ENCODE peak calls at places on chromosome 1, in five cellular contexts. A, R, U, C and F are unnamed samples.

GRCh38 chr1:203202431-203203245 is 16.1 kb upstream of the CHI3L1 start:
- DNase-seq in A (no peak), R (peak; percentile 3), U (peak; percentile 37), C (no peak), F (peak; percentile 94)

GRCh38 chr1:236535656-236536293 is 12.0 kb downstream of the LGALS8 start:
- DNase-seq in A (no peak), R (no peak), U (no peak), C (peak; percentile 63), F (no peak)

GRCh38 chr1:30905403-30905802 is 3.2 kb downstream of the SDC3 start:
- DNase-seq in A (no peak), R (no peak), U (no peak), C (no peak), F (no peak)

GRCh38 chr1:195415584-195415983 is 1192.7 kb downstream of the KCNT2 start:
- DNase-seq in A (no peak), R (no peak), U (no peak), C (no peak), F (no peak)

GRCh38 chr1:212638419-212639151 is 30.0 kb downstream of the ATF3 start:
- DNase-seq in A (no peak), R (no peak), U (no peak), C (no peak), F (peak; percentile 74)

GRCh38 chr1:24186993-24187790 is at the start of gene IFNLR1:
- DNase-seq in A (no peak), R (no peak), U (peak; percentile 86), C (peak; percentile 93), F (no peak)

GRCh38 chr1:153231363-153231762 is 14.0 kb downstream of the PRR9 start:
- DNase-seq in A (no peak), R (no peak), U (peak; percentile 21), C (no peak), F (no peak)

GRCh38 chr1:172559811-172560210 is 26.9 kb downstream of the SUCO start:
- DNase-seq in A (no peak), R (no peak), U (no peak), C (no peak), F (no peak)

GRCh38 chr1:8047686-8048522 is 21.8 kb upstream of the ERRFI1 start:
- DNase-seq in A (no peak), R (peak; percentile 85), U (no peak), C (no peak), F (peak; percentile 91)

GRCh38 chr1:93552751-93553455 is 105.0 kb downstream of the FNBP1L start:
- DNase-seq in A (no peak), R (peak; percentile 64), U (no peak), C (no peak), F (peak; percentile 59)

GRCh38 chr1:59107516-59107915 is 189.4 kb upstream of the FGGY start:
- DNase-seq in A (no peak), R (no peak), U (no peak), C (no peak), F (no peak)

GRCh38 chr1:19463204-19463803 is 22.0 kb downstream of the CAPZB start:
- DNase-seq in A (no peak), R (no peak), U (peak; percentile 69), C (no peak), F (no peak)

GRCh38 chr1:30028939-30029338 is 694.4 kb downstream of the MATN1 start:
- DNase-seq in A (peak; percentile 18), R (no peak), U (no peak), C (no peak), F (no peak)

GRCh38 chr1:37085393-37085792 is 51.1 kb upstream of the GRIK3 start:
- DNase-seq in A (no peak), R (no peak), U (no peak), C (no peak), F (no peak)

GRCh38 chr1:235882816-235883215 is 16.1 kb upstream of the LYST start:
- DNase-seq in A (no peak), R (no peak), U (no peak), C (no peak), F (peak; percentile 38)

GRCh38 chr1:233343262-233343661 is 15.7 kb downstream of the MAP3K21 start:
- DNase-seq in A (no peak), R (no peak), U (peak; percentile 52), C (peak; percentile 64), F (no peak)

GRCh38 chr1:194196562-194196961 is 1010.1 kb upstream of the B3GALT2 start:
- DNase-seq in A (no peak), R (no peak), U (no peak), C (no peak), F (no peak)

GRCh38 chr1:229208481-229208880 is 62.4 kb upstream of the RAB4A start:
- DNase-seq in A (no peak), R (no peak), U (no peak), C (no peak), F (no peak)

GRCh38 chr1:69569281-69569970 is 1.7 kb downstream of the LRRC7 start:
- DNase-seq in A (no peak), R (no peak), U (no peak), C (no peak), F (no peak)

GRCh38 chr1:6803357-6803756 is 18.1 kb downstream of the CAMTA1 start:
- DNase-seq in A (no peak), R (no peak), U (no peak), C (no peak), F (no peak)

GRCh38 chr1:205632374-205633169 is 761 bp upstream of the ELK4 start:
- DNase-seq in A (no peak), R (no peak), U (no peak), C (no peak), F (no peak)

GRCh38 chr1:205630241-205630640 is 1.6 kb downstream of the ELK4 start:
- DNase-seq in A (no peak), R (peak; percentile 64), U (no peak), C (no peak), F (peak; percentile 37)

GRCh38 chr1:205630651-205631009 is 1.2 kb downstream of the ELK4 start:
- DNase-seq in A (no peak), R (no peak), U (no peak), C (no peak), F (no peak)

GRCh38 chr1:205631010-205631726 is 643 bp downstream of the ELK4 start:
- DNase-seq in A (peak; percentile 61), R (peak; percentile 87), U (peak; percentile 83), C (peak; percentile 82), F (peak; percentile 71)

DNA sequence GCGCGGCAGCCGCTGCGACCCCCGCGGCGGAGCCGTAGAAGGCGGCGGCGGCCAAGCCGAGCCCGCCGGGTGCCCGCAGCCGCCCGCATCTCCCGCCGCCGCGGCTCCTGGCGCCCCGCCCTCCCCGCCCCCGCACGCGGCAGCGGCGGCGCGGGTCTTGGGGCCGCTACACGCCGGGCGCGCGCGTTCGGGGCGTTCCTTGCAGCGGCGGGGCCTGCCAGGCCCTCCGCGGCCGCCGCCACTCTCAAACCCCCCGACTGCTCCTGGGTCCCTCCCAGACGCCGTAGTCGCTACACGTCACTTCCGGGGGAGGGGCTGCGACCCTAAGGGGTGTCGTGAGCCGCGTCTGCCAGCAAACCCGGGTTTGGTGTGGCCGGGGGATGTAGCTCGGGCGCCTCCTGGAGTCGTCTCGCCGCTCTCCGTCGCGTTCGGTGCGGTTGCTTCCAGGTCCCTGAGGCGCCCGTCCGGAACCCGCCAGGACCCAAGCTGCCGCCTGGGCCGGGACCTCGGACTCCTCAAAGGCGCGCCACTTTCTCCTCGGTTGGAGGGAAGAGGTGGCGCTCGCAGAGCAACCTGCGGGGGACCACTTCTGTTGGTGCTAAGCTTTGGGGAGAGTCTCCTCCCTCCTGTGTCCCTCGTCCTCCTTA is at the start of gene ELK4:
- DNase-seq in A (peak; percentile 99), R (peak; percentile 98), U (peak; percentile 99), C (peak; percentile 99), F (peak; percentile 97)
- H3K4me3 ChIP-seq in A (peak within 1 kb of the TSS; percentile 94), R (peak within 1 kb of the TSS; percentile 80), U (peak within 1 kb of the TSS; percentile 79), C (peak within 1 kb of the TSS; percentile 57), F (peak within 1 kb of the TSS; percentile 86)

DNA sequence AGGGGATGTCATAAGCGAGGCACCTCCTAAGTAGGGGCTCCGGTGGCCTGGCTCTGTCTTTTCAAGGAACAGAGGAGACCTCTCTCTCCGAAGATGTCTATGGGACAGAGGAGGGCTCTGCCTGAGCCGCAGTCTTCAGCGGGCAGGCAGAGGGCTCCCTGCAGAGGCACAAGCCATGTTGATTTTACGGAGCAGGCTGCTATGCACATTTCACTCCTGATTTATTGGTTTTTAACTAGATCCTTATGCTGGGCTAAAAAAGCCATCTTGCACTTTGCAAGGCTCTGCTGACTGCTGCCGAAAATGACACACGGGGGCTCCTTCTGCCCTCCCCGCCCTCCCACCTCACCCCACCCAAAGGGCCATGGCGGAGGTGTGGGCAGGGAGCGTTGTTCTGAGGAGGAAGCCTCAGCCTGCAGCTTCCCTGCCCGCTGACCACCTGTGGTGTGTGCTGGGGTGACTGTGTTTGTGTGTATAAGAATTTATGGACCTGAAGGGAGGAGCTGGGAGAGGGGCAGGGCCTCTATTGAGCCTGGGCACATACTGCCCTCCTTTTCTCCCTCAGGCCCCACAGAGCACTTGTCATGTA is 71.2 kb downstream of the FOXD2 start:
- DNase-seq in A (no peak), R (peak; percentile 31), U (peak; percentile 68), C (no peak), F (peak; percentile 35)
- H3K4me3 ChIP-seq in A (no peak overlapping the region), R (no peak overlapping the region), U (peak overlapping the region; percentile 50), C (peak overlapping the region; percentile 38), F (no peak overlapping the region)

DNA sequence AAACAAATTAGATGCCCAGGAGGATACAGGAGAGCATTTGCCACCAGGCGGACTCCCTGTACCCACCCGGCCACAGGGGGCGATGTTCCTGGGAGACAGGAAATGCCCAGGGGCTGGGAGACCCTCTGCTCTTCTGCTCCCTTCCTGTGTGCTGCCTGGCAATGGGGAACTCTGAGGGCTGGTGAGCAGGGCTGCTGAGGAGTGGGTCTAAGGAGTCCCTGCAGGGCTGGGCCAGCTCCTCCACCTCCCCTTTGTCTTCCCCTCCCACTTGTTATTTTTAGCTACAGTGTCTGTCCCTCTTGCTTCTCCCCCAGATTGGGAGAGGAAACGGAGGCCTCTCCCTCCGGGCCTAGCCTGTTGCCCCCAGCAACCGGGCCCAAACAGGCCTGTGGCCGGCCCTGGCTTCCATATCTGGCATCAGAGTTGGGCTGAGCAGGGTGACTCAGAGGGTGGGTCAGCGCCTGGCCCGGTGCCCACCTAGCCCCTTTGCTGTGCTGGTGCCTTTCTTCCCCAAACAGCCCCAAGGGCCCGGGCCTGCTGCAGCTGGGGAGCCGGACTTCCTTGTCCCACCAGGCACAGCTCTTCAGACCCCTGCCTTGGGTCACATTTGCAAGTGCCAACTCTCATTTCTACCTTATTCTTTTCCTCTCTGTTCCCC is 11.7 kb downstream of the LMNA start:
- DNase-seq in A (peak; percentile 98), R (peak; percentile 98), U (peak; percentile 82), C (no peak), F (peak; percentile 97)
- H3K4me3 ChIP-seq in A (no peak overlapping the region), R (peak overlapping the region; percentile 4), U (peak overlapping the region; percentile 9), C (no peak overlapping the region), F (peak overlapping the region; percentile 31)

GRCh38 chr1:154869351-154870116 is 547 bp downstream of the KCNN3 start:
- DNase-seq in A (peak; percentile 57), R (peak; percentile 40), U (peak; percentile 19), C (peak; percentile 49), F (peak; percentile 30)
- H3K4me3 ChIP-seq in A (no peak overlapping the region), R (peak overlapping the region; percentile 30), U (peak overlapping the region; percentile 26), C (no peak overlapping the region), F (no peak overlapping the region)